ENCODE peak calls at places on chromosomes 4 and X, in five cellular contexts. W is fibroblast of lung, G is nephron progenitor cell, Z is AG09309, B is hepatocyte. H is an unnamed sample.

GRCh38 chr4:72340803-72341431 is 228.1 kb downstream of the ADAMTS3 start:
- DNase-seq in B (no peak), Z (no peak), W (peak; percentile 9), G (no peak), H (no peak)

GRCh38 chr4:78951862-78952472 is 12.7 kb upstream of the PAQR3 start:
- DNase-seq in Z (no peak), B (peak; percentile 64), W (peak; percentile 60), G (peak; percentile 36), H (peak; percentile 47)

GRCh38 chr4:79653871-79654270 is 245.8 kb upstream of the GK2 start:
- DNase-seq in W (no peak), G (no peak), B (no peak), Z (no peak), H (no peak)

GRCh38 chrX:78839711-78840110 is 92.2 kb downstream of the LPAR4 start:
- DNase-seq in B (no peak), Z (no peak), W (no peak), G (no peak), H (no peak)

GRCh38 chrX:72100824-72101351 is 30.8 kb downstream of the RTL5 start:
- DNase-seq in Z (no peak), W (no peak), B (no peak), G (no peak), H (no peak)

GRCh38 chr4:98466868-98467599 is 191.4 kb downstream of the TSPAN5 start:
- DNase-seq in Z (no peak), B (no peak), W (no peak), G (no peak), H (no peak)

GRCh38 chr4:26368685-26369084 is 47.9 kb downstream of the RBPJ start:
- DNase-seq in B (no peak), G (no peak), Z (no peak), W (no peak), H (no peak)

GRCh38 chr4:17013382-17014006 is 115.0 kb upstream of the LDB2 start:
- DNase-seq in Z (peak; percentile 31), G (no peak), B (no peak), W (no peak), H (no peak)

GRCh38 chrX:45472968-45473367 is 272.3 kb upstream of the DIPK2B start:
- DNase-seq in G (no peak), B (no peak), W (peak; percentile 63), Z (peak; percentile 70), H (no peak)

GRCh38 chr4:122456228-122457106 is at the start of gene IL2:
- DNase-seq in G (no peak), Z (no peak), B (no peak), W (no peak), H (no peak)

GRCh38 chrX:137575596-137576255 is 9.8 kb downstream of the ZIC3 start:
- DNase-seq in W (no peak), B (no peak), Z (no peak), G (no peak), H (peak; percentile 41)

GRCh38 chrX:7948483-7948882 is 21.3 kb upstream of the PNPLA4 start:
- DNase-seq in Z (no peak), B (no peak), G (no peak), W (no peak), H (no peak)

GRCh38 chr4:155666701-155667537 is at the start of gene GUCY1A1:
- DNase-seq in B (peak; percentile 65), Z (no peak), W (no peak), G (peak; percentile 55), H (peak; percentile 77)

GRCh38 chr4:73133784-73134183 is 64.3 kb upstream of the COX18 start:
- DNase-seq in Z (no peak), G (no peak), B (no peak), W (no peak), H (no peak)

GRCh38 chr4:184417802-184418511 is 56.4 kb downstream of the IRF2 start:
- DNase-seq in B (peak; percentile 51), W (peak; percentile 70), G (no peak), Z (peak; percentile 66), H (no peak)

GRCh38 chr4:2175990-2176698 is 65.8 kb downstream of the HAUS3 start:
- DNase-seq in B (no peak), Z (no peak), W (no peak), G (no peak), H (no peak)

GRCh38 chr4:2289311-2289954 is 27.5 kb upstream of the MXD4 start:
- DNase-seq in Z (no peak), W (no peak), G (no peak), B (peak; percentile 2), H (no peak)

GRCh38 chrX:11968991-11969390 is 169.3 kb upstream of the FRMPD4 start:
- DNase-seq in G (no peak), Z (no peak), W (peak; percentile 64), B (no peak), H (no peak)

GRCh38 chrX:103674531-103675454 is 11.7 kb downstream of the MORF4L2 start:
- DNase-seq in B (no peak), Z (no peak), G (no peak), W (no peak), H (peak; percentile 49)

GRCh38 chrX:77564824-77565223 is 117.6 kb downstream of the FGF16 start:
- DNase-seq in G (no peak), B (no peak), Z (no peak), W (peak; percentile 18), H (no peak)

GRCh38 chrX:123976671-123977316 is 15.3 kb downstream of the STAG2 start:
- DNase-seq in G (no peak), Z (no peak), W (peak; percentile 68), B (peak; percentile 5), H (no peak)

GRCh38 chr4:86274642-86275041 is 85.2 kb downstream of the MAPK10 start:
- DNase-seq in G (no peak), W (no peak), B (no peak), Z (no peak), H (no peak)

GRCh38 chrX:112735147-112735546 is 55.4 kb upstream of the LHFPL1 start:
- DNase-seq in B (no peak), G (no peak), Z (no peak), W (no peak), H (no peak)

GRCh38 chr4:54281060-54281781 is 52.1 kb downstream of the PDGFRA start:
- DNase-seq in Z (peak; percentile 97), W (peak; percentile 94), B (peak; percentile 48), G (no peak), H (no peak)

GRCh38 chrX:17266171-17266570 is 108.8 kb upstream of the NHS start:
- DNase-seq in G (no peak), B (no peak), W (peak; percentile 8), Z (no peak), H (no peak)

GRCh38 chr4:164949448-164950118 is 27.9 kb downstream of the TRIM61 start:
- DNase-seq in W (no peak), G (peak; percentile 18), B (peak; percentile 11), Z (no peak), H (peak; percentile 62)

GRCh38 chr4:107243141-107243779 is 207.1 kb upstream of the DKK2 start:
- DNase-seq in W (no peak), Z (no peak), B (no peak), G (peak; percentile 29), H (no peak)

GRCh38 chrX:48958635-48959094 is 1.3 kb upstream of the OTUD5 start:
- DNase-seq in W (peak; percentile 66), Z (peak; percentile 32), B (peak; percentile 65), G (no peak), H (peak; percentile 52)

GRCh38 chrX:18278448-18278847 is 57.8 kb upstream of the BEND2 start:
- DNase-seq in Z (no peak), B (no peak), W (no peak), G (no peak), H (no peak)

GRCh38 chr4:54318904-54319303 is 89.8 kb downstream of the PDGFRA start:
- DNase-seq in G (peak; percentile 36), Z (peak; percentile 24), W (peak; percentile 64), B (peak; percentile 75), H (peak; percentile 70)

GRCh38 chrX:16112428-16112827 is 10.9 kb upstream of the GRPR start:
- DNase-seq in W (no peak), Z (no peak), B (no peak), G (no peak), H (no peak)
- TF ChIP-seq CTCF in W (no peak), Z (peak; percentile 23), B (no peak), G (no peak), H (no peak)

GRCh38 chr4:127993150-127993549 is 27.9 kb downstream of the ABHD18 start:
- DNase-seq in W (no peak), B (no peak), Z (no peak), G (no peak), H (no peak)

GRCh38 chr4:127995776-127996175 is 30.6 kb downstream of the ABHD18 start:
- DNase-seq in B (no peak), W (no peak), Z (peak; percentile 11), G (no peak), H (no peak)

GRCh38 chr4:127997534-127998388 is 32.6 kb downstream of the ABHD18 start:
- DNase-seq in B (no peak), Z (peak; percentile 14), G (no peak), W (peak; percentile 55), H (no peak)
- TF ChIP-seq CTCF in B (no peak), Z (peak; percentile 28), G (no peak), W (no peak), H (peak; percentile 4)

GRCh38 chr4:8577972-8578371 is 2.2 kb upstream of the GPR78 start:
- DNase-seq in B (no peak), W (no peak), Z (no peak), G (no peak), H (no peak)
- TF ChIP-seq CTCF in B (no peak), W (no peak), Z (no peak), G (no peak), H (no peak)

GRCh38 chr4:148152868-148153630 is 289.2 kb downstream of the NR3C2 start:
- DNase-seq in B (no peak), G (peak; percentile 6), Z (no peak), W (no peak), H (no peak)
- TF ChIP-seq CTCF in B (no peak), G (no peak), Z (peak; percentile 3), W (peak; percentile 8), H (no peak)